ENCODE peak calls at places on chromosome 6, in nine cellular contexts. N is substantia nigra; G is RPMI8226; B is NT2/D1; D is CD4-positive, alpha-beta T cell; L is activated CD8-positive, alpha-beta memory T cell treated with anti-CD3 and anti-CD28 coated beads, Interleukin-2, amount 50 U/mL, for 4 hours; W is endothelial cell of umbilical vein; S is activated T-helper 2 cell treated with anti-CD3 and anti-CD28 coated beads, Interferon-gamma antibody, Interleukin-2, Interleukin-4, amounts not matched to agents 10 μg/mL and 5 μg/mL and 100 μg/mL, durations not matched to agents 14 hours and 24 hours and 36 hours; Y is hippocampal formation. U is an unnamed sample.

GRCh38 chr6:41442800-41443501 is 103.2 kb upstream of the FOXP4 start:
- DNase-seq in L (peak), D (no peak), S (no peak), W (no peak), N (no peak), B (peak), G (no peak), Y (no peak), U (no peak)

GRCh38 chr6:142218441-142218840 is 71.4 kb downstream of the VTA1 start:
- DNase-seq in B (no peak), L (no peak), D (no peak), G (no peak), N (no peak), W (no peak), Y (no peak), S (no peak), U (no peak)

GRCh38 chr6:23532227-23532626 is 593.8 kb upstream of the NRSN1 start:
- DNase-seq in L (no peak), G (no peak), W (no peak), Y (no peak), N (no peak), B (no peak), S (no peak), D (no peak), U (no peak)

GRCh38 chr6:44388876-44389275 is 1.4 kb downstream of the CDC5L start:
- DNase-seq in L (no peak), B (no peak), N (no peak), D (no peak), W (no peak), G (no peak), S (no peak), Y (no peak), U (no peak)

GRCh38 chr6:168863467-168863866 is 390.2 kb downstream of the THBS2 start:
- DNase-seq in Y (no peak), B (no peak), L (no peak), G (no peak), N (no peak), D (no peak), S (no peak), W (no peak), U (no peak)

GRCh38 chr6:151765444-151765886 is 42.0 kb upstream of the ESR1 start:
- DNase-seq in G (peak), W (peak), L (no peak), B (peak), D (no peak), Y (peak), N (no peak), S (no peak), U (no peak)

GRCh38 chr6:24910850-24911712 is 24.7 kb downstream of the RIPOR2 start:
- DNase-seq in W (peak), Y (peak), S (no peak), G (peak), D (peak), B (no peak), N (peak), L (peak), U (no peak)

GRCh38 chr6:145112711-145113148 is 622.6 kb downstream of the EPM2A start:
- DNase-seq in B (no peak), G (no peak), W (no peak), D (no peak), Y (no peak), S (no peak), N (no peak), L (no peak), U (no peak)

GRCh38 chr6:42532038-42532669 is 31.7 kb upstream of the UBR2 start:
- DNase-seq in W (peak), B (peak), D (no peak), G (peak), N (no peak), S (no peak), Y (no peak), L (no peak), U (no peak)

GRCh38 chr6:33198853-33199436 is 1.5 kb downstream of the RXRB start:
- DNase-seq in G (no peak), W (no peak), Y (no peak), N (no peak), B (no peak), D (no peak), L (no peak), S (no peak), U (no peak)

GRCh38 chr6:43096451-43097097 is 20.5 kb downstream of the PTK7 start:
- DNase-seq in B (no peak), N (no peak), G (no peak), W (peak), D (no peak), L (no peak), S (no peak), Y (no peak), U (no peak)

GRCh38 chr6:157620905-157621304 is 202.1 kb upstream of the SNX9 start:
- DNase-seq in W (no peak), Y (no peak), D (no peak), L (no peak), G (no peak), B (no peak), N (no peak), S (no peak), U (no peak)

GRCh38 chr6:117542493-117542892 is 59.8 kb downstream of the GOPC start:
- DNase-seq in Y (no peak), N (no peak), B (no peak), L (no peak), D (no peak), W (no peak), S (no peak), G (no peak), U (no peak)

GRCh38 chr6:43247115-43247999 is 4.1 kb downstream of the TTBK1 start:
- DNase-seq in B (peak), G (peak), N (peak), Y (peak), D (peak), L (peak), W (peak), S (peak), U (peak)

GRCh38 chr6:878179-878578 is 185.2 kb upstream of the EXOC2 start:
- DNase-seq in N (no peak), D (no peak), S (no peak), L (no peak), W (no peak), B (no peak), Y (no peak), G (no peak), U (no peak)

GRCh38 chr6:127516676-127517273 is 2.4 kb downstream of the MTCL3 start:
- DNase-seq in Y (peak), B (peak), D (no peak), L (peak), W (peak), G (no peak), N (peak), S (peak), U (peak)

GRCh38 chr6:167795874-167796667 is 30.6 kb upstream of the AFDN start:
- DNase-seq in L (no peak), Y (peak), D (no peak), S (no peak), B (no peak), W (no peak), N (peak), G (no peak), U (peak)

GRCh38 chr6:153001767-153002612 is 519 bp downstream of the MTRF1L start:
- DNase-seq in L (no peak), W (peak), Y (no peak), D (no peak), N (no peak), S (no peak), G (peak), B (no peak), U (no peak)

U was measured in cerebellar nuclear complex.